ENCODE peak calls at places on chromosomes 1 and 21, in seven cellular contexts. T is fibroblast of mammary gland, E is stomach, S is GM04504, K is nucleus accumbens, Z is ELR, Y is KBM-7. G is an unnamed sample.

GRCh38 chr1:9590201-9590600 is 1.5 kb downstream of the TMEM201 start:
- DNase-seq in T (no peak), E (no peak), S (no peak), K (no peak), Z (no peak), Y (no peak), G (no peak)

GRCh38 chr1:177256153-177256814 is 85.5 kb downstream of the BRINP2 start:
- DNase-seq in T (peak; percentile 99), E (peak; percentile 75), S (peak; percentile 5), K (peak; percentile 74), Z (peak; percentile 77), Y (peak; percentile 38), G (no peak)

GRCh38 chr1:43994071-43994470 is 2.7 kb downstream of the CCDC24 start:
- DNase-seq in T (no peak), E (no peak), S (no peak), K (no peak), Z (no peak), Y (no peak), G (no peak)

GRCh38 chr1:95311006-95311405 is 77.0 kb downstream of the RWDD3 start:
- DNase-seq in T (no peak), E (no peak), S (no peak), K (no peak), Z (peak; percentile 9), Y (no peak), G (no peak)

GRCh38 chr1:156886583-156887302 is 6.8 kb upstream of the PEAR1 start:
- DNase-seq in T (no peak), E (no peak), S (no peak), K (no peak), Z (no peak), Y (no peak), G (no peak)

GRCh38 chr1:51266181-51266580 is 30.1 kb downstream of the RNF11 start:
- DNase-seq in T (no peak), E (no peak), S (no peak), K (no peak), Z (no peak), Y (no peak), G (no peak)

GRCh38 chr1:185567006-185567405 is 167.2 kb upstream of the HMCN1 start:
- DNase-seq in T (peak; percentile 22), E (no peak), S (no peak), K (no peak), Z (peak; percentile 73), Y (peak; percentile 56), G (peak; percentile 50)

GRCh38 chr1:154552036-154552435 is 6.4 kb downstream of the UBE2Q1 start:
- DNase-seq in T (no peak), E (no peak), S (no peak), K (no peak), Z (no peak), Y (no peak), G (no peak)

GRCh38 chr1:20429296-20429695 is 56.7 kb downstream of the CAMK2N1 start:
- DNase-seq in T (peak; percentile 43), E (no peak), S (no peak), K (no peak), Z (no peak), Y (no peak), G (no peak)

GRCh38 chr1:119651133-119651532 is 3.1 kb upstream of the ZNF697 start:
- DNase-seq in T (no peak), E (no peak), S (no peak), K (no peak), Z (peak; percentile 42), Y (no peak), G (no peak)

GRCh38 chr21:42389449-42389835 is 6.4 kb downstream of the TMPRSS3 start:
- DNase-seq in T (no peak), E (peak; percentile 83), S (no peak), K (no peak), Z (no peak), Y (no peak), G (no peak)

GRCh38 chr1:14525262-14525661 is 73.2 kb upstream of the KAZN start:
- DNase-seq in T (no peak), E (no peak), S (no peak), K (no peak), Z (no peak), Y (no peak), G (no peak)

GRCh38 chr1:8915446-8915845 is 30.2 kb upstream of the CA6 start:
- DNase-seq in T (no peak), E (no peak), S (no peak), K (no peak), Z (no peak), Y (no peak), G (no peak)

GRCh38 chr1:107817909-107818308 is 147.1 kb downstream of the VAV3 start:
- DNase-seq in T (no peak), E (no peak), S (no peak), K (no peak), Z (no peak), Y (no peak), G (no peak)

GRCh38 chr1:31354266-31354665 is 18.6 kb downstream of the FABP3 start:
- DNase-seq in T (peak; percentile 48), E (no peak), S (no peak), K (no peak), Z (no peak), Y (no peak), G (no peak)

GRCh38 chr1:224592636-224593579 is 23.2 kb upstream of the CNIH3 start:
- DNase-seq in T (peak; percentile 86), E (no peak), S (peak; percentile 86), K (no peak), Z (peak; percentile 86), Y (peak; percentile 44), G (no peak)

GRCh38 chr1:161195171-161195570 is 3.7 kb downstream of the ADAMTS4 start:
- DNase-seq in T (no peak), E (no peak), S (no peak), K (no peak), Z (no peak), Y (peak; percentile 19), G (no peak)

GRCh38 chr21:42094811-42095210 is 23.7 kb downstream of the UMODL1 start:
- DNase-seq in T (peak; percentile 25), E (no peak), S (no peak), K (no peak), Z (peak; percentile 51), Y (no peak), G (no peak)

GRCh38 chr1:50422946-50423669 is at the start of gene DMRTA2:
- DNase-seq in T (peak; percentile 15), E (no peak), S (no peak), K (peak; percentile 14), Z (no peak), Y (peak; percentile 22), G (no peak)

GRCh38 chr1:97137862-97138514 is 416.4 kb downstream of the PTBP2 start:
- DNase-seq in T (peak; percentile 86), E (no peak), S (peak; percentile 44), K (peak; percentile 17), Z (peak; percentile 82), Y (peak; percentile 66), G (no peak)

GRCh38 chr1:14608308-14608707 is 9.8 kb downstream of the KAZN start:
- DNase-seq in T (no peak), E (no peak), S (no peak), K (no peak), Z (no peak), Y (no peak), G (no peak)

GRCh38 chr1:113303252-113303651 is 87.1 kb upstream of the MAGI3 start:
- DNase-seq in T (peak; percentile 7), E (no peak), S (no peak), K (no peak), Z (no peak), Y (no peak), G (no peak)

GRCh38 chr1:203083463-203083921 is 2.3 kb downstream of the MYOG start:
- DNase-seq in T (no peak), E (peak; percentile 9), S (no peak), K (no peak), Z (no peak), Y (peak; percentile 28), G (no peak)

GRCh38 chr1:15954316-15954715 is 21.6 kb downstream of the ZBTB17 start:
- DNase-seq in T (no peak), E (no peak), S (no peak), K (no peak), Z (no peak), Y (no peak), G (no peak)

GRCh38 chr1:54549181-54549924 is 1.3 kb downstream of the ACOT11 start:
- DNase-seq in T (no peak), E (no peak), S (no peak), K (no peak), Z (no peak), Y (no peak), G (no peak)

GRCh38 chr1:117318456-117318855 is 48.8 kb upstream of the MAN1A2 start:
- DNase-seq in T (no peak), E (no peak), S (no peak), K (no peak), Z (no peak), Y (no peak), G (no peak)

G was measured in effector CD4-positive, alpha-beta T cell.